ENCODE peak calls at places on chromosomes 16 and 17, in seven cellular contexts. B is lower leg skin, J is amniotic stem cell, P is MG63, O is anterior cingulate cortex, Y is tibial artery, M is putamen. K is an unnamed sample.

GRCh38 chr17:8222380-8222629 is 11.9 kb upstream of the AURKB start:
- DNase-seq in B (no peak), J (no peak), P (no peak), O (peak; percentile 91), Y (no peak), M (no peak), K (no peak)

GRCh38 chr17:48335858-48336500 is 94.0 kb downstream of the SKAP1 start:
- DNase-seq in B (no peak), J (peak; percentile 12), P (no peak), O (no peak), Y (no peak), M (peak; percentile 24), K (peak; percentile 3)

GRCh38 chr16:70395345-70395901 is 43.5 kb downstream of the ST3GAL2 start:
- DNase-seq in B (no peak), J (no peak), P (peak; percentile 33), O (no peak), Y (peak; percentile 32), M (no peak), K (no peak)

GRCh38 chr16:21277927-21278706 is at the start of gene CRYM:
- DNase-seq in B (no peak), J (no peak), P (peak; percentile 46), O (no peak), Y (peak; percentile 43), M (no peak), K (no peak)

GRCh38 chr16:75147968-75148310 is 385 bp upstream of the ZFP1 start:
- DNase-seq in B (no peak), J (no peak), P (no peak), O (no peak), Y (no peak), M (no peak), K (no peak)

GRCh38 chr16:56589141-56590039 is at the start of gene MT3:
- DNase-seq in B (no peak), J (no peak), P (peak; percentile 58), O (peak; percentile 83), Y (no peak), M (peak; percentile 70), K (peak; percentile 72)

GRCh38 chr16:59210955-59211541 is 476.9 kb upstream of the GOT2 start:
- DNase-seq in B (no peak), J (no peak), P (peak; percentile 69), O (no peak), Y (no peak), M (no peak), K (no peak)

GRCh38 chr17:49739662-49740271 is 24.2 kb downstream of the FAM117A start:
- DNase-seq in B (peak; percentile 84), J (no peak), P (no peak), O (no peak), Y (peak; percentile 78), M (no peak), K (no peak)

GRCh38 chr17:73645050-73645871 is 1.0 kb upstream of the SDK2 start:
- DNase-seq in B (no peak), J (no peak), P (peak; percentile 54), O (peak; percentile 65), Y (no peak), M (peak; percentile 47), K (peak; percentile 83)

GRCh38 chr17:48100160-48100559 is 1.1 kb downstream of the CBX1 start:
- DNase-seq in B (no peak), J (peak; percentile 30), P (no peak), O (no peak), Y (no peak), M (no peak), K (no peak)

GRCh38 chr17:17043668-17044226 is 1.5 kb downstream of the MPRIP start:
- DNase-seq in B (no peak), J (no peak), P (no peak), O (no peak), Y (no peak), M (no peak), K (no peak)

GRCh38 chr17:69997332-69997731 is 77.7 kb upstream of the KCNJ16 start:
- DNase-seq in B (no peak), J (no peak), P (no peak), O (no peak), Y (no peak), M (no peak), K (no peak)

GRCh38 chr17:34979153-34979552 is 1.2 kb upstream of the LIG3 start:
- DNase-seq in B (no peak), J (no peak), P (no peak), O (no peak), Y (no peak), M (no peak), K (no peak)

GRCh38 chr17:32503251-32504165 is 16.7 kb downstream of the CDK5R1 start:
- DNase-seq in B (no peak), J (no peak), P (no peak), O (no peak), Y (no peak), M (no peak), K (no peak)

GRCh38 chr17:78886954-78887353 is 16.0 kb downstream of the CEP295NL start:
- DNase-seq in B (no peak), J (no peak), P (no peak), O (no peak), Y (no peak), M (no peak), K (no peak)

GRCh38 chr16:30115238-30115637 is 1.9 kb upstream of the GDPD3 start:
- DNase-seq in B (no peak), J (no peak), P (no peak), O (no peak), Y (no peak), M (no peak), K (no peak)

GRCh38 chr17:50060951-50061712 is 5.2 kb downstream of the ITGA3 start:
- DNase-seq in B (no peak), J (no peak), P (peak; percentile 97), O (peak; percentile 13), Y (peak; percentile 85), M (peak; percentile 53), K (peak; percentile 51)

GRCh38 chr16:53417011-53417410 is 17.3 kb upstream of the RBL2 start:
- DNase-seq in B (no peak), J (no peak), P (no peak), O (no peak), Y (no peak), M (no peak), K (no peak)

GRCh38 chr17:75779250-75779986 is 5.2 kb upstream of the UNK start:
- DNase-seq in B (peak; percentile 98), J (peak; percentile 99), P (peak; percentile 98), O (peak; percentile 98), Y (peak; percentile 98), M (peak; percentile 99), K (peak; percentile 96)

GRCh38 chr17:52947418-52947817 is 788.9 kb upstream of the CA10 start:
- DNase-seq in B (no peak), J (no peak), P (no peak), O (no peak), Y (no peak), M (no peak), K (no peak)

GRCh38 chr16:78985736-78986605 is 614.6 kb downstream of the MAF start:
- DNase-seq in B (no peak), J (no peak), P (no peak), O (no peak), Y (no peak), M (no peak), K (no peak)

GRCh38 chr16:56193951-56194726 is 2.9 kb downstream of the GNAO1 start:
- DNase-seq in B (no peak), J (peak; percentile 55), P (peak; percentile 87), O (peak; percentile 78), Y (peak; percentile 73), M (peak; percentile 88), K (peak; percentile 76)